ENCODE peak calls at places on chromosomes 6 and 20, in four cellular contexts. E is HTR-8/SVneo, P is Kasumi-1, Q is NCI-H2171 treated with DMSO at 0.1 percent for 48 hours. L is an unnamed sample.
A peak's percentile ranks its signal among the peaks of the same experiment; 100 is the strongest.

GRCh38 chr6:45710304-45710821 is 305.3 kb downstream of the CLIC5 start:
- DNase-seq in P (no peak), E (no peak), Q (no peak), L (no peak)

GRCh38 chr6:148140772-148141557 is 201.7 kb upstream of the SASH1 start:
- DNase-seq in Q (no peak), E (no peak), P (no peak), L (peak; percentile 57)

GRCh38 chr6:27872634-27873028 is 39.6 kb downstream of the OR2B2 start:
- DNase-seq in E (no peak), Q (no peak), P (peak; percentile 57), L (no peak)

GRCh38 chr6:35687658-35688604 is 784 bp downstream of the FKBP5 start:
- DNase-seq in E (no peak), P (peak; percentile 74), Q (peak; percentile 69), L (no peak)

GRCh38 chr6:12490904-12491571 is 200.9 kb downstream of the EDN1 start:
- DNase-seq in E (peak; percentile 61), Q (no peak), P (no peak), L (no peak)

GRCh38 chr6:148747493-148748160 is 797 bp downstream of the UST start:
- DNase-seq in P (peak; percentile 32), E (no peak), Q (peak; percentile 64), L (no peak)

GRCh38 chr6:6942826-6943225 is 164.9 kb upstream of the RREB1 start:
- DNase-seq in Q (no peak), E (no peak), P (peak; percentile 91), L (no peak)

GRCh38 chr20:51389543-51389924 is 153.0 kb downstream of the NFATC2 start:
- DNase-seq in Q (no peak), E (no peak), P (no peak), L (no peak)

GRCh38 chr6:160991411-160992322 is at the start of gene MAP3K4:
- DNase-seq in Q (peak; percentile 85), E (peak; percentile 54), P (peak; percentile 66), L (peak; percentile 44)

GRCh38 chr6:45791600-45792168 is 224.0 kb downstream of the CLIC5 start:
- DNase-seq in Q (no peak), P (no peak), E (peak; percentile 10), L (no peak)

GRCh38 chr6:132122871-132123270 is 171.7 kb upstream of the CCN2 start:
- DNase-seq in E (no peak), P (no peak), Q (no peak), L (peak; percentile 34)

GRCh38 chr20:17647391-17648305 is 34.4 kb downstream of the RRBP1 start:
- DNase-seq in P (no peak), Q (no peak), E (no peak), L (no peak)

GRCh38 chr6:25136879-25137278 is 142.3 kb upstream of the CARMIL1 start:
- DNase-seq in Q (no peak), P (no peak), E (no peak), L (no peak)

GRCh38 chr6:155327326-155328073 is 13.2 kb upstream of the TFB1M start:
- DNase-seq in P (peak; percentile 84), Q (peak; percentile 64), E (peak; percentile 17), L (peak; percentile 40)

GRCh38 chr20:58577871-58578615 is 62.8 kb upstream of the APCDD1L start:
- DNase-seq in E (no peak), Q (no peak), P (no peak), L (no peak)

GRCh38 chr20:63219866-63220521 is 4.1 kb upstream of the YTHDF1 start:
- DNase-seq in Q (no peak), E (no peak), P (no peak), L (no peak)

GRCh38 chr6:146664871-146665270 is 66.1 kb downstream of the ADGB start:
- DNase-seq in P (no peak), Q (no peak), E (no peak), L (peak; percentile 40)

GRCh38 chr20:55650609-55651228 is 354.6 kb downstream of the CBLN4 start:
- DNase-seq in E (no peak), Q (no peak), P (no peak), L (no peak)

GRCh38 chr6:42113929-42114636 is 28.3 kb downstream of the C6orf132 start:
- DNase-seq in P (no peak), Q (no peak), E (peak; percentile 35), L (no peak)

GRCh38 chr6:39389372-39389767 is 66.9 kb upstream of the KCNK16 start:
- DNase-seq in P (no peak), Q (no peak), E (no peak), L (no peak)

GRCh38 chr6:35024601-35025054 is 116.5 kb downstream of the TCP11 start:
- DNase-seq in E (peak; percentile 19), Q (no peak), P (no peak), L (peak; percentile 9)

GRCh38 chr6:154404791-154405400 is 48.3 kb upstream of the IPCEF1 start:
- DNase-seq in P (no peak), Q (no peak), E (no peak), L (no peak)

GRCh38 chr6:121726596-121726995 is 291.1 kb downstream of the GJA1 start:
- DNase-seq in Q (no peak), P (no peak), E (no peak), L (no peak)

GRCh38 chr6:163404825-163405265 is 9.7 kb upstream of the QKI start:
- DNase-seq in E (no peak), P (peak; percentile 70), Q (no peak), L (no peak)

GRCh38 chr6:16079354-16079753 is 49.5 kb upstream of the MYLIP start:
- DNase-seq in P (no peak), Q (no peak), E (no peak), L (no peak)

GRCh38 chr6:150018846-150019580 is 6.3 kb downstream of the RAET1L start:
- DNase-seq in P (no peak), Q (no peak), E (no peak), L (no peak)

GRCh38 chr20:36273414-36274247 is 32.5 kb upstream of the DLGAP4 start:
- DNase-seq in Q (peak; percentile 11), P (no peak), E (peak; percentile 29), L (peak; percentile 26)

GRCh38 chr6:41695825-41696224 is 39.6 kb downstream of the TFEB start:
- DNase-seq in Q (no peak), P (no peak), E (no peak), L (no peak)

GRCh38 chr6:19415605-19416326 is 421.4 kb upstream of the ID4 start:
- DNase-seq in P (no peak), Q (no peak), E (peak; percentile 30), L (no peak)

GRCh38 chr20:32278199-32278643 is 770 bp downstream of the KIF3B start:
- DNase-seq in Q (no peak), P (peak; percentile 10), E (no peak), L (no peak)

GRCh38 chr6:100301731-100302130 is 163.0 kb downstream of the SIM1 start:
- DNase-seq in Q (no peak), P (no peak), E (no peak), L (no peak)

GRCh38 chr20:62984666-62985065 is 22.1 kb downstream of the BHLHE23 start:
- DNase-seq in E (no peak), Q (peak; percentile 12), P (no peak), L (no peak)

GRCh38 chr6:99492137-99492536 is 23.1 kb downstream of the USP45 start:
- DNase-seq in P (no peak), E (no peak), Q (peak; percentile 96), L (no peak)

GRCh38 chr6:159169193-159169555 is at the start of gene FNDC1:
- DNase-seq in E (peak; percentile 62), P (peak; percentile 26), Q (no peak), L (peak; percentile 6)

GRCh38 chr6:90860822-90861601 is 274.1 kb upstream of the MAP3K7 start:
- DNase-seq in E (no peak), P (peak; percentile 11), Q (peak; percentile 25), L (no peak)

GRCh38 chr6:42821341-42821668 is 39.5 kb downstream of the BICRAL start:
- DNase-seq in Q (no peak), E (no peak), P (no peak), L (no peak)

GRCh38 chr6:56155634-56156141 is 91.7 kb downstream of the COL21A1 start:
- DNase-seq in P (no peak), E (no peak), Q (no peak), L (no peak)